ENCODE peak calls at places on chromosome 11, in seven cellular contexts. W is upper lobe of left lung, L is transverse colon, K is HepG2, J is GM12878, F is HCT116, Y is prostate gland. V is an unnamed sample.

GRCh38 chr11:17403977-17404759 is 15.7 kb upstream of the KCNJ11 start:
- DNase-seq in L (no peak), W (no peak), F (no peak), Y (no peak), J (no peak), K (no peak), V (no peak)

GRCh38 chr11:20050551-20051333 is 109.5 kb downstream of the DBX1 start:
- DNase-seq in F (no peak), K (no peak), W (no peak), Y (peak; percentile 61), L (no peak), J (no peak), V (no peak)

GRCh38 chr11:129720994-129721393 is 94.7 kb upstream of the TMEM45B start:
- DNase-seq in K (no peak), F (no peak), W (no peak), L (no peak), J (no peak), Y (no peak), V (no peak)

GRCh38 chr11:78420255-78420764 is 2.7 kb upstream of the GAB2 start:
- DNase-seq in L (peak; percentile 72), Y (peak; percentile 10), K (peak; percentile 33), W (peak; percentile 71), F (no peak), J (no peak), V (peak; percentile 82)

GRCh38 chr11:8252388-8252787 is 11.3 kb downstream of the LMO1 start:
- DNase-seq in J (no peak), K (no peak), W (no peak), L (no peak), F (no peak), Y (no peak), V (peak; percentile 57)

GRCh38 chr11:2884424-2884815 is 1.2 kb downstream of the CDKN1C start:
- DNase-seq in F (no peak), W (peak; percentile 62), K (no peak), L (peak; percentile 53), J (no peak), Y (no peak), V (peak; percentile 84)

GRCh38 chr11:12117200-12117995 is 7.0 kb downstream of the MICAL2 start:
- DNase-seq in J (no peak), W (no peak), F (no peak), K (no peak), Y (no peak), L (no peak), V (no peak)

GRCh38 chr11:77019976-77020591 is 14.1 kb upstream of the B3GNT6 start:
- DNase-seq in Y (no peak), J (no peak), W (no peak), K (peak; percentile 38), L (no peak), F (peak; percentile 68), V (no peak)

GRCh38 chr11:115242982-115243381 is 261.2 kb downstream of the CADM1 start:
- DNase-seq in F (no peak), L (no peak), J (no peak), K (no peak), W (no peak), Y (no peak), V (no peak)

GRCh38 chr11:57761301-57762234 is at the start of gene CTNND1:
- DNase-seq in L (peak; percentile 91), Y (peak; percentile 94), W (peak; percentile 87), J (peak; percentile 77), K (peak; percentile 97), F (peak; percentile 95), V (no peak)

GRCh38 chr11:129489254-129489653 is 113.6 kb downstream of the BARX2 start:
- DNase-seq in W (no peak), J (no peak), K (no peak), L (no peak), F (no peak), Y (no peak), V (no peak)

GRCh38 chr11:110463153-110463552 is 33.4 kb downstream of the FDX1 start:
- DNase-seq in J (no peak), L (peak; percentile 46), W (peak; percentile 35), Y (no peak), F (no peak), K (no peak), V (peak; percentile 83)

GRCh38 chr11:123742778-123743177 is 1.3 kb upstream of the ZNF202 start:
- DNase-seq in J (no peak), F (no peak), L (no peak), W (no peak), K (no peak), Y (no peak), V (no peak)

GRCh38 chr11:68598816-68599653 is 85.3 kb upstream of the GAL start:
- DNase-seq in W (no peak), L (no peak), F (no peak), Y (no peak), J (no peak), K (no peak), V (no peak)

GRCh38 chr11:28836285-28837081 is 728.3 kb downstream of the METTL15 start:
- DNase-seq in Y (no peak), L (no peak), F (no peak), J (no peak), W (no peak), K (peak; percentile 90), V (no peak)

GRCh38 chr11:61919841-61920631 is 2.7 kb upstream of the RAB3IL1 start:
- DNase-seq in W (no peak), L (no peak), J (no peak), K (no peak), Y (no peak), F (no peak), V (peak; percentile 69)

GRCh38 chr11:110165039-110165438 is 71.8 kb downstream of the ZC3H12C start:
- DNase-seq in Y (no peak), F (no peak), K (no peak), J (no peak), W (no peak), L (no peak), V (peak; percentile 35)

GRCh38 chr11:61690706-61691377 is 10.7 kb downstream of the DAGLA start:
- DNase-seq in Y (no peak), K (no peak), J (no peak), F (no peak), L (peak; percentile 82), W (no peak), V (no peak)

GRCh38 chr11:45585205-45585604 is 80.2 kb downstream of the CHST1 start:
- DNase-seq in W (no peak), Y (no peak), L (no peak), J (no peak), F (no peak), K (no peak), V (no peak)

GRCh38 chr11:118411523-118411922 is 10.1 kb downstream of the ATP5MG start:
- DNase-seq in J (no peak), W (no peak), K (peak; percentile 21), F (no peak), Y (no peak), L (no peak), V (no peak)

DNA sequence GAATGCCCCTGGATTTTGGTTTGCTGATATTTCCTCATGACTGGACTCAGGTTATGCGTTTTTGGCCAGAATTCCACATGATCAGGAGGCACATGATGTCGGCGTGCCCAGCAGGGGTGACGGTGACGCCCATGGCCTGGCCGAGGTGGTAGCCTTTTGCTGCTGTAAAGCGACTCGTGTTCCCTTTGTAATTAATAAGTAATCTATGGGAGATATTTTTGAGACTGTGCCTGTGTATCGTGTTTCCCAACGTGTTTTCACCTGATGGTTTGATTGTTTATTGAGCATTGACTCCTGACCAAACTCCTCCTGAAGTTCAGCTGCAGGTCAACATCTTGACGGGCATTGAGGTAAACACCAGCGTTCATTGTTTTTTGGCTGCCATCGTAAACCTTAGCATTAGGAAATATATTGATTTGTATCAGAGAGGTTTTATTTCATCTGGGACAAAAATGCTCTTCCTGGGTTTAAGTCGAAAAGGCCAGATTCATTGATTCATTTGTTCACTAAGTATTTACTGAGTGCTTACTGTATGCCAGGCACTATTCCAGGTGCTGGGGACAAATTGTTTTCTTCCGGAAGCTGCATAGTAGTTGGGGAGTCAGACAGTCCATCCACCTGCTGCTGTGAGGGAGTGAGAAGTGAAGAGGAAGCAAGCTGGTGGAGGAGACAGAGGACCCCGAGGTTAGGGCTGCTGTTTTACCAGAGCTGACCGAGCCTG is 23.6 kb downstream of the DCPS start:
- DNase-seq in L (no peak), J (no peak), Y (no peak), K (no peak), W (no peak), F (no peak), V (peak; percentile 52)
- TF ChIP-seq POLR2A in L (no peak), J (no peak), Y (no peak), K (no peak), W (no peak), F (no peak), V (no peak)

DNA sequence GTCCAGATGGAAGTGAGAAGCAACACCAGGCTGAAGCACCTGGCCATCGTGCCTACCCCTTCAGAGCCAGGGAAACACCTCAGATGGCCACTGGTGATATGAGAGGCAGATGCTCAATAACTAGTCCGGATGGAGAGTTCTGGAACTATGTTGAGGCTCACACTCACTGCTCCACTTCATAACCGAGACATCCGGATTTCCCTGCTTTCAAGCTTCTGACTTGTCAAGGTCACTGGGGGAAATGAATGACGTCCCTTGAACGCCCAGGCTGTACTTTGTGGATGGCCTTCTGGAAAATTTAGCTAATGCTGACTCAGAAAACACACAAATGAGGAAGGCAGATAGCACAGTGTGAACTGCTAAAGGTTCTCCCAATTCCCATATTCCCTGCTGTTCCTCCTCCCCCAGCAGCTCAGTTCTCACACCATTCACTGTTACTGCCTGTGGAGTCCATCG is at the start of gene LYVE1:
- DNase-seq in W (no peak), F (no peak), K (peak; percentile 65), J (no peak), L (peak; percentile 11), Y (no peak), V (no peak)
- TF ChIP-seq POLR2AphosphoS5 in W (peak; percentile 70), F (no peak), K (no peak), J (no peak), L (peak; percentile 21), Y (no peak), V (peak; percentile 93)

DNA sequence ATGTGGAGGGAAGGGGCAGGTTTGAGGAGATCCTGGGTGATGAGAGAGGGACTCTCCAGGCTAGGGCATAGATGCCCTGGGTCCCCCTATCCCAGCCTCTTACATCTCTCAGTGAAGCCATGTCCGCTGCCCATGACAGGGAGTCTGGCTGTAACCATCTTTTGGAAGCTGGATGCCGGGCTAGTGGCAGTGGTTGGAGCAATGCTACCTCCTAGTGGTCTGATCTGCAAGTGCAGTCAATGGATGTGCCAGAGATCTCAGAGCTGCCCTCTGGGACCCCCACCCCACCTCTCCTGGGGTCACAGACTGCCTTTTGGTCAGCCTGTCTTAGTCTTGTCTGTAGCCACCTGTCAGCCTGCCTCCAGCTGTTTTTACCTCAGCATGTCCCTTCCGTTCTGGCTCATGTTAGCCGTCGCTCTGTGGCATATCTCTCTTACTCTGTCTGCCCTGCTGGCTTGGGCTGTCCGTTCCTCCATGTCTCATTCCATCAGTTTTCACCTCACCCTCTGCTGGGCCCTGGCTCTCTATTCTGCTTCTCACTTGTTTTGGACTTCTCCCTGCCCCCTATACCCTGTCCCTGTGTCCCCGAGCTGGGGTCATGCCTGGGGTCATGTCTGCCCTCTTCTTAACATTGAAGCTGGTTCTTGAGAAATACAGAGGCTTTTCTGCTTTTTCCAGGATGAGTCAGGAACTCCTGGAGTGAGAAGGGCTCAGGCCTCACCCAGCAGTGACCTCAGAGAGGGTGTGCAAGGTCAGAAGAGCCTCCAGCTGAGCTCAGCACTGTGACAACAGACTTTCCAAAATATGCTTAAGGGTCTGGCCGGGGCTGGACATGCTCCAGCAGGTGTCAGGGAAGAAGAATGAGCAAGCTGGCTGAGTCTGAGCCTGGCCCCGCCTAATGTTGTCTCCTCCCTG is 52.0 kb upstream of the THY1 start:
- DNase-seq in L (peak; percentile 40), Y (peak; percentile 54), J (no peak), K (peak; percentile 56), F (no peak), W (peak; percentile 47), V (no peak)
- TF ChIP-seq POLR2A in L (no peak), Y (no peak), J (no peak), K (no peak), F (no peak), W (no peak), V (no peak)

GRCh38 chr11:1050581-1051355 is 14.2 kb upstream of the MUC6 start:
- DNase-seq in F (peak; percentile 48), L (peak; percentile 86), J (no peak), Y (peak; percentile 78), K (peak; percentile 53), W (peak; percentile 72), V (peak; percentile 92)
- TF ChIP-seq POLR2AphosphoS5 in F (no peak), L (no peak), J (no peak), Y (peak; percentile 80), K (no peak), W (no peak), V (peak; percentile 78)